ENCODE peak calls at places on chromosome 1, in six cellular contexts. E is tibial artery, U is suprapubic skin, F is GM23338, D is tibial nerve, Y is left ventricle myocardium inferior. G is an unnamed sample. For H3K4me1, the result is how much of the 10 kb centered on the place peaks cover.

GRCh38 chr1:153291514-153291913 is 21.2 kb downstream of the PGLYRP3 start:
- DNase-seq in U (no peak), F (no peak), E (no peak), D (no peak), Y (no peak), G (no peak)

GRCh38 chr1:152473887-152474537 is 36.6 kb upstream of the LCE5A start:
- DNase-seq in U (no peak), D (no peak), E (no peak), Y (no peak), F (no peak), G (no peak)

GRCh38 chr1:106921186-106921585 is 135.3 kb upstream of the PRMT6 start:
- DNase-seq in U (no peak), Y (no peak), F (no peak), D (no peak), E (no peak), G (no peak)

GRCh38 chr1:7504438-7504720 is 266.7 kb upstream of the VAMP3 start:
- DNase-seq in U (no peak), D (no peak), Y (no peak), E (no peak), F (no peak), G (no peak)

GRCh38 chr1:91511386-91511785 is 10.7 kb downstream of the CDC7 start:
- DNase-seq in E (no peak), D (no peak), Y (no peak), U (no peak), F (peak), G (no peak)

GRCh38 chr1:25430073-25430665 is 528 bp upstream of the MACO1 start:
- DNase-seq in F (peak), D (peak), U (peak), Y (peak), E (peak), G (peak)

GRCh38 chr1:21497466-21498061 is 11.7 kb upstream of the ALPL start:
- DNase-seq in E (peak), Y (no peak), U (no peak), D (no peak), F (peak), G (no peak)

GRCh38 chr1:156493154-156493631 is 7.4 kb downstream of the MEF2D start:
- DNase-seq in E (no peak), U (no peak), F (no peak), Y (no peak), D (no peak), G (peak)

GRCh38 chr1:22788298-22788697 is 77.7 kb downstream of the EPHB2 start:
- DNase-seq in E (no peak), U (no peak), D (no peak), Y (peak), F (no peak), G (no peak)

GRCh38 chr1:248873993-248874671 is 15.2 kb upstream of the ZNF692 start:
- DNase-seq in E (peak), D (peak), Y (peak), F (peak), U (no peak), G (peak)

GRCh38 chr1:209229494-209230059 is 353.9 kb upstream of the CAMK1G start:
- DNase-seq in D (no peak), E (no peak), U (no peak), F (no peak), Y (no peak), G (no peak)

GRCh38 chr1:100786870-100787269 is 67.3 kb downstream of the VCAM1 start:
- DNase-seq in Y (no peak), D (no peak), E (no peak), F (no peak), U (no peak), G (no peak)

GRCh38 chr1:55128418-55128817 is 86.7 kb downstream of the USP24 start:
- DNase-seq in Y (no peak), F (no peak), D (no peak), U (no peak), E (no peak), G (no peak)

GRCh38 chr1:194447635-194448034 is 1261.2 kb upstream of the B3GALT2 start:
- DNase-seq in D (no peak), E (no peak), F (no peak), Y (no peak), U (no peak), G (no peak)

GRCh38 chr1:237111807-237112206 is 69.8 kb downstream of the RYR2 start:
- DNase-seq in F (no peak), U (no peak), D (no peak), Y (no peak), E (no peak), G (no peak)

GRCh38 chr1:19080715-19081114 is 124.2 kb upstream of the IFFO2 start:
- DNase-seq in D (no peak), U (no peak), Y (no peak), E (no peak), F (no peak), G (no peak)

GRCh38 chr1:69492286-69492685 is 75.4 kb upstream of the LRRC7 start:
- DNase-seq in E (no peak), F (no peak), Y (no peak), D (no peak), U (no peak), G (no peak)

GRCh38 chr1:234896477-234897364 is 231.9 kb downstream of the TOMM20 start:
- DNase-seq in D (no peak), F (no peak), U (no peak), Y (no peak), E (peak), G (no peak)

GRCh38 chr1:179092896-179093461 is 11.1 kb downstream of the TOR3A start:
- DNase-seq in D (no peak), Y (no peak), E (no peak), U (no peak), F (no peak), G (no peak)

GRCh38 chr1:101112051-101112770 is 86.6 kb upstream of the DPH5 start:
- DNase-seq in E (peak), U (no peak), Y (peak), F (no peak), D (peak), G (peak)

GRCh38 chr1:173970252-173970651 is 51.9 kb downstream of the RC3H1 start:
- DNase-seq in U (no peak), D (no peak), Y (no peak), E (no peak), F (no peak), G (no peak)

GRCh38 chr1:71717186-71717585 is 565.2 kb downstream of the NEGR1 start:
- DNase-seq in Y (no peak), F (no peak), U (no peak), D (no peak), E (no peak), G (no peak)

GRCh38 chr1:201759194-201759814 is 69.7 kb upstream of the IPO9 start:
- DNase-seq in E (no peak), U (no peak), D (no peak), F (no peak), Y (no peak), G (no peak)

GRCh38 chr1:166343276-166343675 is 176.5 kb upstream of the FAM78B start:
- DNase-seq in U (no peak), F (no peak), Y (no peak), E (no peak), D (no peak), G (no peak)

GRCh38 chr1:98493469-98493868 is 168.1 kb upstream of the SNX7 start:
- DNase-seq in D (no peak), E (no peak), U (no peak), F (no peak), Y (no peak), G (no peak)

GRCh38 chr1:183610053-183610452 is 19.8 kb upstream of the NCF2 start:
- DNase-seq in E (no peak), U (no peak), D (peak), F (no peak), Y (no peak), G (no peak)

GRCh38 chr1:154208677-154209390 is 2.7 kb upstream of the CFAP141 start:
- DNase-seq in D (no peak), E (no peak), Y (no peak), U (no peak), F (no peak), G (no peak)

GRCh38 chr1:27049607-27050006 is 37.0 kb upstream of the TENT5B start:
- DNase-seq in U (no peak), D (no peak), F (peak), Y (no peak), E (no peak), G (no peak)

GRCh38 chr1:151828931-151829330 is 2.7 kb downstream of the RORC start:
- DNase-seq in F (peak), U (no peak), Y (no peak), E (no peak), D (no peak), G (peak)

GRCh38 chr1:151165281-151165737 is 393 bp downstream of the LYSMD1 start:
- DNase-seq in U (no peak), D (peak), E (no peak), Y (peak), F (peak), G (peak)

GRCh38 chr1:182357913-182358312 is 33.7 kb downstream of the GLUL start:
- DNase-seq in Y (no peak), D (no peak), U (peak), F (no peak), E (no peak), G (no peak)

GRCh38 chr1:39732730-39733129 is 6.0 kb upstream of the PPIE start:
- DNase-seq in D (no peak), F (no peak), E (no peak), Y (no peak), U (no peak), G (no peak)

GRCh38 chr1:154062309-154062708 is 71.7 kb downstream of the RPS27 start:
- DNase-seq in Y (no peak), E (no peak), D (no peak), U (no peak), F (no peak), G (no peak)

GRCh38 chr1:41586230-41586629 is 101.7 kb upstream of the EDN2 start:
- DNase-seq in E (no peak), Y (no peak), D (no peak), F (no peak), U (no peak), G (no peak)

GRCh38 chr1:182556279-182556678 is 32.8 kb downstream of the RNASEL start:
- DNase-seq in E (no peak), U (no peak), D (no peak), Y (no peak), F (no peak), G (no peak)

GRCh38 chr1:168465942-168466702 is 77.7 kb downstream of the XCL2 start:
- DNase-seq in E (no peak), Y (peak), U (no peak), D (no peak), F (no peak), G (peak)

GRCh38 chr1:2148691-2149090 is 45.9 kb downstream of the FAAP20 start:
- DNase-seq in D (no peak), U (no peak), E (no peak), F (no peak), Y (peak), G (no peak)

GRCh38 chr1:204083491-204083890 is 10.6 kb downstream of the SOX13 start:
- DNase-seq in F (no peak), E (no peak), D (no peak), Y (no peak), U (no peak), G (no peak)

GRCh38 chr1:204087181-204087892 is 14.4 kb downstream of the SOX13 start:
- DNase-seq in D (no peak), F (no peak), U (no peak), Y (no peak), E (no peak), G (no peak)

GRCh38 chr1:204087893-204088528 is 15.1 kb downstream of the SOX13 start:
- DNase-seq in Y (peak), D (peak), F (no peak), U (no peak), E (peak), G (no peak)

GRCh38 chr1:204084247-204084772 is 11.4 kb downstream of the SOX13 start:
- DNase-seq in E (peak), D (no peak), U (no peak), F (peak), Y (peak), G (peak)

GRCh38 chr1:204085876-204086275 is 13.0 kb downstream of the SOX13 start:
- DNase-seq in E (peak), D (no peak), F (no peak), Y (no peak), U (no peak), G (peak)
- H3K4me1 ChIP-seq in E (under half), D (half or more), F (half or more), Y (half or more), U (half or more), G (half or more)

GRCh38 chr1:43977376-43978263 is 1.4 kb upstream of the B4GALT2 start:
- DNase-seq in U (no peak), D (no peak), F (no peak), Y (no peak), E (no peak), G (no peak)
- H3K4me1 ChIP-seq in U (half or more), D (under half), F (under half), Y (half or more), E (under half), G (under half)

GRCh38 chr1:94550396-94550795 is 8.8 kb upstream of the F3 start:
- DNase-seq in D (no peak), F (no peak), U (no peak), Y (no peak), E (no peak), G (no peak)

GRCh38 chr1:94551449-94551848 is 9.9 kb upstream of the F3 start:
- DNase-seq in U (no peak), F (no peak), Y (no peak), E (no peak), D (no peak), G (no peak)

GRCh38 chr1:94549706-94550105 is 8.1 kb upstream of the F3 start:
- DNase-seq in Y (no peak), U (no peak), E (no peak), F (no peak), D (no peak), G (no peak)

GRCh38 chr1:94552071-94552586 is 10.6 kb upstream of the F3 start:
- DNase-seq in Y (peak), E (no peak), F (peak), U (no peak), D (no peak), G (peak)

GRCh38 chr1:94550800-94551241 is 9.3 kb upstream of the F3 start:
- DNase-seq in Y (no peak), U (no peak), F (no peak), E (no peak), D (no peak), G (peak)
- H3K4me1 ChIP-seq in Y (under half), U (under half), F (under half), E (under half), D (under half), G (under half)

DNA sequence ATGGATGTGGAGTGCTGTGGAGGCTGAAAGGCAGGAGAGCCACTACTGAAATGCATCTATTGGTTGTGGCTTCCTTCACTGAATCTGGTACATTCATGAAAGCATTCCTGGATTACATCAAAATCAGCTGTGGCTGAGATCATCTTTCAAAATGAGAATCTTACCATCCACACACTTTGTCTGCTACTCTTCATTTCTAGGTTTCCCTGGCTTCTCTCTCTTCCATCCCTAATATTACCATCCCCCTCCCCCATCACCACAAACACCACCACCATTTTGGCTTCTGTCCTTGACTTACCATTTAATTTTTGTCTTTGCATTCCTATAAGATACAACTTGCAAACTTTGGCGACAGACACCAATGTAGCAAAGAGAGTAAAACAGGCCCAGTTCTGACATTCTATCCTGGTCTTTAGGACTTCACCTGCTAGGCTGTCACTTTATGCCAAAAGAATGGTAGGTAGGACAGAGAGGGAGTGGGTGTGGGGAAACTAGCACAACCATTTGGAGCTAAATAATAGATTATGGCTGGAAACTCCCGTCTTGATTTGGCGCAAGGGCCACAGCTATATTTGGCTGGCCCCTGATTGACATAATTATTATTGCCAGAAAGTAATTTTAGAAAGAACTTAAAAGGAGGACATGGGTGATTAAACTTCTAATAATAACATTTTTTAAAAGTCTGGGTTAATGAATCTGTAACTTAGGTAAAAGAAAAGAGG is 15.1 kb upstream of the DUSP10 start:
- DNase-seq in E (no peak), F (no peak), U (no peak), Y (no peak), D (no peak), G (no peak)
- H3K4me1 ChIP-seq in E (under half), F (under half), U (under half), Y (under half), D (under half), G (under half)

GRCh38 chr1:228279722-228280105 is 71.9 kb downstream of the OBSCN start:
- DNase-seq in E (no peak), Y (no peak), U (peak), F (no peak), D (no peak), G (no peak)
- H3K4me1 ChIP-seq in E (under half), Y (under half), U (under half), F (under half), D (under half), G (under half)

DNA sequence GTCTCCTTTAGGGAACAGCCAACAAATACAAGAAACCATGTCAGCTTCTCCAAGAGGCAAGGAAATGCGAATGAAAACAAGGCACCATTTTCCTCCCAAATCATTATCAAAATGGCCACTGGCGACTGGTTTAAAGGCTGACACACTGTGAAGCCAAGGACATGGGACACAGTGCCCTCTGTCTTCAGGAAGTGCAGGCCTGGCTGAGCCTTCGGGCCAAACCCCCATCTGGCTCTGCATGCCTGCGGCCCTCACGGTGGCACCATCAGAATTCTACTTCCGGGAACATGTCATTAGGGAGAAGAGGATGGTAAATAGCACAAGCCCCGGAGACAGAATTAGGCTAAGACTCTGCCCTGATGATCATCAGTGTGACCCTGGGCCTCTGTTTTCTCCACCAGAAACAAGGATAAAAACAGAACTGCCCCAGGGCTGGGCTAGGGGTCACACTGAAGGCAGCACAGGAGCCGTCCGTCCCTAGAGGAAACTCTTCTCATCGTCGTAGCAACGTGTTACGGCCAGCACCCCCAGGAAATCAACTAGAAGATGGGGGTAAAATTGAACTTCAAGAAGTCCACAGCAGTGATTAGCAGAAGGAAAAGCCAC is 103.5 kb downstream of the NPHP4 start:
- DNase-seq in F (peak), E (no peak), D (no peak), U (no peak), Y (no peak), G (no peak)
- H3K4me1 ChIP-seq in F (under half), E (under half), D (under half), U (under half), Y (under half), G (under half)

GRCh38 chr1:112466078-112466660 is 42.6 kb upstream of the WNT2B start:
- DNase-seq in D (peak), U (peak), Y (peak), E (peak), F (peak), G (peak)
- H3K4me1 ChIP-seq in D (under half), U (half or more), Y (under half), E (under half), F (under half), G (under half)

DNA sequence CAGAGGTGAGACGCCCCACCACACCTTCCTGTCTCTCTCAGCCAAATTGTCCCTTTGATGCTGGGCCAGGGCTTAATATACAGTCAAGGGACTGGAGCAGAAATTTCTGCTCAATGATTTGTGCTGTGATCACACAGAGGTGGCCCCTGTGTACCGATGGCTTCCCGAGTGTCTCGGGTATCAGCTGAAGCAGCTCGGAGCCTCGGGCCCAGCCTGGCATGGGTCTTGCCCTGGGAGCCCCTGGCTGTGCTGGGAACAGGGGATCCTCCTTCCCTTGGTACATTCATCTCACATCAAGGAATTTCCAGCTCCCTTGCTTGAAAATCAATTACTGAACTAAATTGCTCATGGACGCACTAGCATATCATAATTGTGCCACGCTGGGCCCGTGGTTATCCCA is 148.8 kb upstream of the C1orf174 start:
- DNase-seq in D (no peak), Y (no peak), U (no peak), E (no peak), F (no peak), G (no peak)
- H3K4me1 ChIP-seq in D (under half), Y (under half), U (under half), E (under half), F (under half), G (under half)

DNA sequence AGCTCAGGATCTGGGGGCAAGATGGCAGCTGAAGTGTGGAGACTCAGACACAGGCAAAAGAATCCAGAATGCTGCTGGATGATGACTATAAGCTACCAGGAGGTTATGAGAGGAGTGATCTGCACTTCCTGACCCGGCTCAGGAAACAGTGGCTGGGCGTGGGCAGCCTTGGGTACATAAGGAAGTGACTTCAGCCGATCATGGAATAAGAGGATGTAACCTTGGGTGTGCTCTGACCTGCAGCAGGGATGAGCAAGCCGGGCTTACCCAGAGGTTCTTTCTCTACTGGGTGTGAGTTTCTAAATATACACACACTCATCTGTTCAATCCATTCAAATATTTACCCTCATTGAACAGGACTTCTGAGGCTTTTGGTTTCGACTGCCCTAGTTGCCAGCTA is 62.7 kb downstream of the CD34 start:
- DNase-seq in E (no peak), U (no peak), F (no peak), Y (peak), D (peak), G (peak)
- H3K4me1 ChIP-seq in E (under half), U (half or more), F (under half), Y (half or more), D (under half), G (under half)

GRCh38 chr1:229879746-229880145 is 187.3 kb upstream of the GALNT2 start:
- DNase-seq in Y (no peak), U (no peak), E (no peak), D (no peak), F (no peak), G (no peak)
- H3K4me1 ChIP-seq in Y (under half), U (under half), E (under half), D (under half), F (under half), G (under half)

G was measured in thyroid gland.